ENCODE peak calls at places on chromosomes 12 and 14, in eight cellular contexts. One of them, this sample, is unnamed. For H3K36me3, the result is how much of the 10 kb centered on the place peaks cover.

GRCh38 chr14:51529731-51530130 is 122.0 kb upstream of the FRMD6 start:
- DNase-seq in heart right ventricle: no peak
- DNase-seq in endothelial cell of umbilical vein: no peak
- DNase-seq in ovary: no peak
- DNase-seq in uterus: no peak
- DNase-seq in right lobe of liver: no peak
- DNase-seq in psoas muscle: no peak
- DNase-seq in CD8-positive, alpha-beta memory T cell: no peak
- DNase-seq in this sample: no peak

GRCh38 chr12:108720757-108721514 is 10.4 kb downstream of the CORO1C start:
- DNase-seq in endothelial cell of umbilical vein: no peak
- DNase-seq in psoas muscle: no peak
- DNase-seq in heart right ventricle: no peak
- DNase-seq in CD8-positive, alpha-beta memory T cell: no peak
- DNase-seq in right lobe of liver: no peak
- DNase-seq in uterus: no peak
- DNase-seq in ovary: no peak
- DNase-seq in this sample: no peak

GRCh38 chr12:20492251-20492728 is 124.0 kb downstream of the PDE3A start:
- DNase-seq in endothelial cell of umbilical vein: peak
- DNase-seq in uterus: no peak
- DNase-seq in heart right ventricle: no peak
- DNase-seq in right lobe of liver: no peak
- DNase-seq in CD8-positive, alpha-beta memory T cell: no peak
- DNase-seq in ovary: no peak
- DNase-seq in psoas muscle: no peak
- DNase-seq in this sample: no peak

GRCh38 chr14:23831591-23831990 is 122.0 kb upstream of the DHRS4 start:
- DNase-seq in right lobe of liver: no peak
- DNase-seq in endothelial cell of umbilical vein: no peak
- DNase-seq in CD8-positive, alpha-beta memory T cell: no peak
- DNase-seq in uterus: no peak
- DNase-seq in psoas muscle: no peak
- DNase-seq in ovary: no peak
- DNase-seq in heart right ventricle: no peak
- DNase-seq in this sample: no peak

GRCh38 chr12:21451529-21451928 is 14.1 kb downstream of the PYROXD1 start:
- DNase-seq in ovary: no peak
- DNase-seq in heart right ventricle: no peak
- DNase-seq in endothelial cell of umbilical vein: peak
- DNase-seq in uterus: no peak
- DNase-seq in CD8-positive, alpha-beta memory T cell: no peak
- DNase-seq in psoas muscle: no peak
- DNase-seq in right lobe of liver: no peak
- DNase-seq in this sample: no peak

GRCh38 chr12:5912437-5913334 is 32.4 kb downstream of the ANO2 start:
- DNase-seq in CD8-positive, alpha-beta memory T cell: no peak
- DNase-seq in right lobe of liver: no peak
- DNase-seq in endothelial cell of umbilical vein: no peak
- DNase-seq in ovary: no peak
- DNase-seq in psoas muscle: no peak
- DNase-seq in heart right ventricle: no peak
- DNase-seq in uterus: no peak
- DNase-seq in this sample: no peak

GRCh38 chr14:35766700-35767082 is 42.4 kb downstream of the RALGAPA1 start:
- DNase-seq in uterus: no peak
- DNase-seq in endothelial cell of umbilical vein: no peak
- DNase-seq in psoas muscle: no peak
- DNase-seq in right lobe of liver: no peak
- DNase-seq in heart right ventricle: no peak
- DNase-seq in ovary: no peak
- DNase-seq in CD8-positive, alpha-beta memory T cell: no peak
- DNase-seq in this sample: no peak

GRCh38 chr14:58362798-58363412 is 32.8 kb upstream of the TOMM20L start:
- DNase-seq in uterus: no peak
- DNase-seq in psoas muscle: no peak
- DNase-seq in right lobe of liver: no peak
- DNase-seq in ovary: no peak
- DNase-seq in heart right ventricle: no peak
- DNase-seq in endothelial cell of umbilical vein: peak
- DNase-seq in CD8-positive, alpha-beta memory T cell: no peak
- DNase-seq in this sample: no peak

GRCh38 chr14:91694643-91695042 is 37.2 kb downstream of the CATSPERB start:
- DNase-seq in psoas muscle: no peak
- DNase-seq in CD8-positive, alpha-beta memory T cell: no peak
- DNase-seq in uterus: no peak
- DNase-seq in endothelial cell of umbilical vein: no peak
- DNase-seq in ovary: no peak
- DNase-seq in right lobe of liver: no peak
- DNase-seq in heart right ventricle: no peak
- DNase-seq in this sample: no peak

GRCh38 chr14:90608925-90609324 is 207.3 kb downstream of the TTC7B start:
- DNase-seq in heart right ventricle: no peak
- DNase-seq in CD8-positive, alpha-beta memory T cell: no peak
- DNase-seq in ovary: no peak
- DNase-seq in psoas muscle: no peak
- DNase-seq in uterus: no peak
- DNase-seq in right lobe of liver: no peak
- DNase-seq in endothelial cell of umbilical vein: no peak
- DNase-seq in this sample: no peak

GRCh38 chr14:68634346-68634745 is 158.5 kb downstream of the ZFP36L1 start:
- DNase-seq in right lobe of liver: no peak
- DNase-seq in CD8-positive, alpha-beta memory T cell: no peak
- DNase-seq in endothelial cell of umbilical vein: no peak
- DNase-seq in heart right ventricle: no peak
- DNase-seq in ovary: peak
- DNase-seq in psoas muscle: no peak
- DNase-seq in uterus: peak
- DNase-seq in this sample: no peak

GRCh38 chr12:101414533-101415119 is 7.1 kb upstream of the ARL1 start:
- DNase-seq in uterus: peak
- DNase-seq in CD8-positive, alpha-beta memory T cell: no peak
- DNase-seq in endothelial cell of umbilical vein: peak
- DNase-seq in psoas muscle: no peak
- DNase-seq in heart right ventricle: peak
- DNase-seq in ovary: no peak
- DNase-seq in right lobe of liver: no peak
- DNase-seq in this sample: no peak

GRCh38 chr12:75641031-75641780 is 129.8 kb upstream of the KRR1 start:
- DNase-seq in endothelial cell of umbilical vein: no peak
- DNase-seq in uterus: no peak
- DNase-seq in CD8-positive, alpha-beta memory T cell: peak
- DNase-seq in right lobe of liver: no peak
- DNase-seq in psoas muscle: no peak
- DNase-seq in heart right ventricle: no peak
- DNase-seq in ovary: no peak
- DNase-seq in this sample: no peak

GRCh38 chr12:109762071-109762672 is 48.5 kb downstream of the FAM222A start:
- DNase-seq in uterus: no peak
- DNase-seq in psoas muscle: peak
- DNase-seq in right lobe of liver: no peak
- DNase-seq in ovary: peak
- DNase-seq in CD8-positive, alpha-beta memory T cell: no peak
- DNase-seq in endothelial cell of umbilical vein: no peak
- DNase-seq in heart right ventricle: no peak
- DNase-seq in this sample: peak

DNA sequence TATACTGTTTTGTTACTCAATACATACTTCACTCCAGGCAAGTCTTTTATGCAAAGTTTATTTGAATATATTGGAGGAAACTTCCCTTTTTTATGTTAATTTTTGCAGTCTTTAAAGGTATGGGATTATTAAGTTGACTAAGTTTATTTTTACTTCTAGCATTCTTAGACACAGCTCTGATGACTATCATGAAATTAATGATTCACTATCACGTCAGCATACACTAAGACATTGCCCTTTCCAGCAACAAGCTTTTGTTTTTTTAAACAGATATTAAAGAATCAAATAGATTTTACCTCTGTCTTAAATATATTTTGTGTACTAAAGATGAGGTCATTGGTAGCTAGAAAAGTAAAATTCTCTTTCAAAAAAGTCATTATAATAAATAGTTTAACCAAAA is 52.1 kb downstream of the DERA start:
- DNase-seq in endothelial cell of umbilical vein: peak
- DNase-seq in heart right ventricle: no peak
- DNase-seq in psoas muscle: no peak
- DNase-seq in right lobe of liver: no peak
- DNase-seq in CD8-positive, alpha-beta memory T cell: no peak
- DNase-seq in ovary: no peak
- DNase-seq in uterus: no peak
- DNase-seq in this sample: no peak
- H3K36me3 ChIP-seq in endothelial cell of umbilical vein: under half
- H3K36me3 ChIP-seq in heart right ventricle: half or more
- H3K36me3 ChIP-seq in psoas muscle: under half
- H3K36me3 ChIP-seq in right lobe of liver: under half
- H3K36me3 ChIP-seq in CD8-positive, alpha-beta memory T cell: under half
- H3K36me3 ChIP-seq in ovary: under half
- H3K36me3 ChIP-seq in uterus: under half
- H3K36me3 ChIP-seq in this sample: half or more

GRCh38 chr12:111455448-111456320 is 50.0 kb downstream of the SH2B3 start:
- DNase-seq in ovary: no peak
- DNase-seq in CD8-positive, alpha-beta memory T cell: no peak
- DNase-seq in right lobe of liver: no peak
- DNase-seq in uterus: no peak
- DNase-seq in heart right ventricle: no peak
- DNase-seq in endothelial cell of umbilical vein: no peak
- DNase-seq in psoas muscle: no peak
- DNase-seq in this sample: no peak

GRCh38 chr12:111458773-111459172 is 53.0 kb downstream of the SH2B3 start:
- DNase-seq in psoas muscle: no peak
- DNase-seq in ovary: no peak
- DNase-seq in right lobe of liver: no peak
- DNase-seq in heart right ventricle: no peak
- DNase-seq in CD8-positive, alpha-beta memory T cell: no peak
- DNase-seq in uterus: no peak
- DNase-seq in endothelial cell of umbilical vein: no peak
- DNase-seq in this sample: no peak

GRCh38 chr12:111454716-111455447 is 49.2 kb downstream of the SH2B3 start:
- DNase-seq in uterus: no peak
- DNase-seq in endothelial cell of umbilical vein: no peak
- DNase-seq in ovary: no peak
- DNase-seq in CD8-positive, alpha-beta memory T cell: no peak
- DNase-seq in psoas muscle: no peak
- DNase-seq in right lobe of liver: no peak
- DNase-seq in heart right ventricle: no peak
- DNase-seq in this sample: no peak

GRCh38 chr12:111457577-111457976 is 51.9 kb downstream of the SH2B3 start:
- DNase-seq in right lobe of liver: no peak
- DNase-seq in uterus: no peak
- DNase-seq in psoas muscle: no peak
- DNase-seq in endothelial cell of umbilical vein: no peak
- DNase-seq in CD8-positive, alpha-beta memory T cell: no peak
- DNase-seq in ovary: no peak
- DNase-seq in heart right ventricle: no peak
- DNase-seq in this sample: no peak

GRCh38 chr12:111457071-111457470 is 51.3 kb downstream of the SH2B3 start:
- DNase-seq in endothelial cell of umbilical vein: no peak
- DNase-seq in CD8-positive, alpha-beta memory T cell: no peak
- DNase-seq in ovary: no peak
- DNase-seq in right lobe of liver: no peak
- DNase-seq in uterus: no peak
- DNase-seq in heart right ventricle: no peak
- DNase-seq in psoas muscle: no peak
- DNase-seq in this sample: no peak
- H3K36me3 ChIP-seq in endothelial cell of umbilical vein: under half
- H3K36me3 ChIP-seq in CD8-positive, alpha-beta memory T cell: under half
- H3K36me3 ChIP-seq in ovary: under half
- H3K36me3 ChIP-seq in right lobe of liver: under half
- H3K36me3 ChIP-seq in uterus: under half
- H3K36me3 ChIP-seq in heart right ventricle: half or more
- H3K36me3 ChIP-seq in psoas muscle: under half
- H3K36me3 ChIP-seq in this sample: half or more

DNA sequence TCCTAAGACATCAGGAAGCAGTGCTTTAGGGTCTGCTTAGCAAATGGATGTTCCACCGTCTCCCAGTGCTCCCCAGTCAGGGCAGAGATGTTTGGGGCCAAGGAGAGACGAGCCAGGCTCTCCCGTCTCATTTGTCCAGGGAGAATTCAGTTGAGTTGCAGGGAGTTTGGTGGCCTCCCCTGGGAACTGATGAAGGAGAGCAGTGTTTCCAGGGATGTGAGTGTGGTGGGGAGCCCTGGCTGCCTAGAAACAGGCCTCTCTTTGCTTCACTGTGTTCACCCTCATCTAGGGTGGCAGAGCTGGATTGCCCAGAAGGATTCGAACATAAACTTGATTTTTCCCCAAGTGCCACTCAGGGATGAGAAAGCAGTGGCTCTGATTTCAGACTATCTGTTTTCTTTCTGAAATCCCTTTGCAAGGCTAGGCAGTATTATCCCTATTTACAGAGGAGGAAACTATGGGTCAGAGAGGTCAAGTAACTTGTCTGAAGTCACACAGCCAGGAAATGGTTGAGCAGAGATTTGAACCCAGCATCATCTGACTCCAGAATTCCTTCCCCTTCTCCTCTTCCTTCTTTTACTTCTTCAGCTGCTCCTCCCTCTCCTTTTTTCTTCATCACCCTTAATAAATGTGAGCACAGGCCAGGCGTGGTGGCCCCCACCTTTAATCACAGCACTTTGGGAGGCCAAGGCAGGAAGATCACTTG is 6.6 kb downstream of the TPCN1 start:
- DNase-seq in psoas muscle: no peak
- DNase-seq in ovary: no peak
- DNase-seq in uterus: no peak
- DNase-seq in CD8-positive, alpha-beta memory T cell: no peak
- DNase-seq in endothelial cell of umbilical vein: peak
- DNase-seq in heart right ventricle: no peak
- DNase-seq in right lobe of liver: no peak
- DNase-seq in this sample: no peak
- H3K36me3 ChIP-seq in psoas muscle: under half
- H3K36me3 ChIP-seq in ovary: under half
- H3K36me3 ChIP-seq in uterus: under half
- H3K36me3 ChIP-seq in CD8-positive, alpha-beta memory T cell: under half
- H3K36me3 ChIP-seq in endothelial cell of umbilical vein: under half
- H3K36me3 ChIP-seq in heart right ventricle: half or more
- H3K36me3 ChIP-seq in right lobe of liver: under half
- H3K36me3 ChIP-seq in this sample: half or more

GRCh38 chr12:14322403-14322802 is 43.1 kb upstream of the ATF7IP start:
- DNase-seq in CD8-positive, alpha-beta memory T cell: no peak
- DNase-seq in right lobe of liver: no peak
- DNase-seq in endothelial cell of umbilical vein: no peak
- DNase-seq in uterus: no peak
- DNase-seq in ovary: no peak
- DNase-seq in psoas muscle: no peak
- DNase-seq in heart right ventricle: no peak
- DNase-seq in this sample: no peak

GRCh38 chr12:14314801-14315200 is 50.7 kb upstream of the ATF7IP start:
- DNase-seq in ovary: no peak
- DNase-seq in heart right ventricle: no peak
- DNase-seq in psoas muscle: no peak
- DNase-seq in right lobe of liver: no peak
- DNase-seq in endothelial cell of umbilical vein: no peak
- DNase-seq in CD8-positive, alpha-beta memory T cell: no peak
- DNase-seq in uterus: no peak
- DNase-seq in this sample: no peak

GRCh38 chr12:14313379-14313778 is 52.1 kb upstream of the ATF7IP start:
- DNase-seq in CD8-positive, alpha-beta memory T cell: no peak
- DNase-seq in uterus: no peak
- DNase-seq in right lobe of liver: no peak
- DNase-seq in heart right ventricle: no peak
- DNase-seq in ovary: no peak
- DNase-seq in endothelial cell of umbilical vein: no peak
- DNase-seq in psoas muscle: no peak
- DNase-seq in this sample: no peak

GRCh38 chr12:14315501-14315900 is 50.0 kb upstream of the ATF7IP start:
- DNase-seq in uterus: no peak
- DNase-seq in right lobe of liver: no peak
- DNase-seq in ovary: no peak
- DNase-seq in psoas muscle: no peak
- DNase-seq in endothelial cell of umbilical vein: no peak
- DNase-seq in heart right ventricle: no peak
- DNase-seq in CD8-positive, alpha-beta memory T cell: no peak
- DNase-seq in this sample: no peak

GRCh38 chr12:14317362-14318146 is 47.9 kb upstream of the ATF7IP start:
- DNase-seq in heart right ventricle: no peak
- DNase-seq in CD8-positive, alpha-beta memory T cell: no peak
- DNase-seq in psoas muscle: no peak
- DNase-seq in uterus: no peak
- DNase-seq in ovary: no peak
- DNase-seq in endothelial cell of umbilical vein: no peak
- DNase-seq in right lobe of liver: no peak
- DNase-seq in this sample: no peak
- H3K36me3 ChIP-seq in heart right ventricle: under half
- H3K36me3 ChIP-seq in CD8-positive, alpha-beta memory T cell: under half
- H3K36me3 ChIP-seq in psoas muscle: under half
- H3K36me3 ChIP-seq in uterus: under half
- H3K36me3 ChIP-seq in ovary: under half
- H3K36me3 ChIP-seq in endothelial cell of umbilical vein: under half
- H3K36me3 ChIP-seq in right lobe of liver: under half
- H3K36me3 ChIP-seq in this sample: under half

This sample was measured in stomach.